ENCODE peak calls at places on chromosome 4, in five cellular contexts. V is neural crest cell, W is left ventricle myocardium superior, E is GM03348, T is HTR-8/SVneo. M is an unnamed sample.

GRCh38 chr4:110620352-110621327 is 2.2 kb downstream of the PITX2 start:
- DNase-seq in E (no peak), V (peak; percentile 63), T (no peak), W (no peak), M (peak; percentile 48)

GRCh38 chr4:121057466-121057911 is 14.8 kb downstream of the NDNF start:
- DNase-seq in V (no peak), W (peak; percentile 25), T (no peak), E (no peak), M (no peak)

GRCh38 chr4:61301285-61301684 is 101.2 kb downstream of the ADGRL3 start:
- DNase-seq in V (no peak), W (no peak), T (no peak), E (no peak), M (no peak)

GRCh38 chr4:153177841-153178240 is 26.4 kb upstream of the TRIM2 start:
- DNase-seq in E (no peak), T (no peak), W (no peak), V (no peak), M (no peak)

GRCh38 chr4:2931765-2932560 is 31.2 kb downstream of the NOP14 start:
- DNase-seq in E (no peak), W (peak; percentile 83), V (no peak), T (no peak), M (no peak)

GRCh38 chr4:101953949-101954348 is 163.4 kb downstream of the BANK1 start:
- DNase-seq in T (peak; percentile 25), W (no peak), E (peak; percentile 47), V (no peak), M (peak; percentile 12)

GRCh38 chr4:90757529-90757928 is 630.3 kb downstream of the CCSER1 start:
- DNase-seq in E (no peak), W (no peak), V (no peak), T (no peak), M (no peak)

GRCh38 chr4:110183058-110183457 is 15.4 kb downstream of the ELOVL6 start:
- DNase-seq in T (no peak), E (no peak), V (no peak), W (no peak), M (no peak)

GRCh38 chr4:19309365-19309764 is 942.3 kb upstream of the SLIT2 start:
- DNase-seq in T (peak; percentile 18), W (no peak), V (no peak), E (peak; percentile 50), M (peak; percentile 2)

GRCh38 chr4:90181644-90182043 is 54.5 kb downstream of the CCSER1 start:
- DNase-seq in W (no peak), T (no peak), E (no peak), V (no peak), M (no peak)

GRCh38 chr4:164935363-164935762 is 42.1 kb downstream of the TRIM61 start:
- DNase-seq in E (no peak), W (no peak), V (no peak), T (no peak), M (no peak)

GRCh38 chr4:5710962-5711478 is at the start of gene EVC:
- DNase-seq in W (peak; percentile 90), V (peak; percentile 57), E (peak; percentile 97), T (peak; percentile 92), M (peak; percentile 70)

GRCh38 chr4:123412700-123413512 is 16.3 kb downstream of the SPRY1 start:
- DNase-seq in V (no peak), E (peak; percentile 64), T (no peak), W (no peak), M (no peak)

GRCh38 chr4:7183780-7184460 is 8.4 kb upstream of the SORCS2 start:
- DNase-seq in E (no peak), W (no peak), T (no peak), V (no peak), M (no peak)

GRCh38 chr4:67522851-67523671 is 22.2 kb downstream of the CENPC start:
- DNase-seq in W (no peak), E (no peak), V (no peak), T (no peak), M (no peak)

GRCh38 chr4:95591278-95591677 is 42.5 kb upstream of the UNC5C start:
- DNase-seq in E (no peak), V (no peak), W (no peak), T (no peak), M (no peak)

GRCh38 chr4:112279025-112279881 is 6.5 kb downstream of the TIFA start:
- DNase-seq in V (no peak), E (no peak), T (no peak), W (peak; percentile 45), M (no peak)

GRCh38 chr4:126532527-126532926 is 1100.2 kb upstream of the INTU start:
- DNase-seq in V (no peak), W (no peak), E (no peak), T (no peak), M (no peak)

GRCh38 chr4:108446554-108446953 is 173.8 kb upstream of the RPL34 start:
- DNase-seq in V (no peak), W (no peak), E (no peak), T (no peak), M (no peak)